ENCODE peak calls at places on chromosomes 16 and 17, in seven cellular contexts. O is AG09309, K is Peyer's patch, I is Panc1, V is GM20000, M is RWPE1, L is right lobe of liver. N is an unnamed sample.

GRCh38 chr17:38709864-38710602 is 5.0 kb downstream of the MLLT6 start:
- DNase-seq in O (no peak), K (no peak), I (no peak), V (no peak), M (no peak), L (no peak), N (no peak)

GRCh38 chr17:50947844-50948514 is 81.8 kb upstream of the TOB1 start:
- DNase-seq in O (no peak), K (peak), I (no peak), V (peak), M (no peak), L (peak), N (no peak)

GRCh38 chr17:8210761-8211458 is 535 bp upstream of the AURKB start:
- DNase-seq in O (no peak), K (no peak), I (no peak), V (no peak), M (no peak), L (no peak), N (no peak)

GRCh38 chr17:79246226-79246794 is 171.7 kb downstream of the ENGASE start:
- DNase-seq in O (no peak), K (no peak), I (no peak), V (no peak), M (no peak), L (no peak), N (no peak)

GRCh38 chr17:81350320-81350686 is 45.0 kb upstream of the BAHCC1 start:
- DNase-seq in O (no peak), K (no peak), I (no peak), V (no peak), M (no peak), L (no peak), N (no peak)

GRCh38 chr17:76707985-76708807 is 2.6 kb downstream of the MXRA7 start:
- DNase-seq in O (no peak), K (no peak), I (no peak), V (no peak), M (no peak), L (no peak), N (no peak)

GRCh38 chr16:52621651-52622050 is 74.7 kb upstream of the TOX3 start:
- DNase-seq in O (no peak), K (no peak), I (no peak), V (no peak), M (no peak), L (no peak), N (no peak)

GRCh38 chr16:69486272-69486671 is 61.9 kb downstream of the CYB5B start:
- DNase-seq in O (no peak), K (no peak), I (no peak), V (no peak), M (no peak), L (no peak), N (no peak)

GRCh38 chr16:80739523-80739922 is 64.9 kb downstream of the CDYL2 start:
- DNase-seq in O (no peak), K (no peak), I (no peak), V (no peak), M (no peak), L (no peak), N (no peak)

GRCh38 chr17:45315583-45316270 is 1.1 kb downstream of the MAP3K14 start:
- DNase-seq in O (no peak), K (no peak), I (no peak), V (no peak), M (no peak), L (no peak), N (no peak)

GRCh38 chr16:2482181-2483107 is 7.5 kb downstream of the TBC1D24 start:
- DNase-seq in O (peak), K (no peak), I (no peak), V (no peak), M (no peak), L (peak), N (no peak)

GRCh38 chr17:378068-378467 is 25.5 kb upstream of the RPH3AL start:
- DNase-seq in O (no peak), K (no peak), I (no peak), V (no peak), M (no peak), L (no peak), N (peak)

GRCh38 chr17:45719335-45720071 is 64.6 kb upstream of the CRHR1 start:
- DNase-seq in O (peak), K (no peak), I (no peak), V (no peak), M (peak), L (no peak), N (no peak)

GRCh38 chr16:58419241-58420012 is 27.2 kb downstream of the GINS3 start:
- DNase-seq in O (no peak), K (no peak), I (no peak), V (no peak), M (no peak), L (no peak), N (no peak)

GRCh38 chr17:1252203-1252608 is 18.0 kb upstream of the BHLHA9 start:
- DNase-seq in O (no peak), K (no peak), I (no peak), V (no peak), M (no peak), L (no peak), N (no peak)

GRCh38 chr17:12613566-12613965 is 52.1 kb upstream of the MYOCD start:
- DNase-seq in O (no peak), K (no peak), I (no peak), V (no peak), M (no peak), L (no peak), N (no peak)

GRCh38 chr16:82082543-82083244 is 47.6 kb downstream of the HSD17B2 start:
- DNase-seq in O (no peak), K (no peak), I (no peak), V (peak), M (peak), L (no peak), N (no peak)

GRCh38 chr17:82121660-82122629 is 23.9 kb upstream of the FASN start:
- DNase-seq in O (no peak), K (no peak), I (no peak), V (no peak), M (no peak), L (no peak), N (no peak)

GRCh38 chr16:85515830-85516397 is 97.2 kb upstream of the GSE1 start:
- DNase-seq in O (no peak), K (no peak), I (no peak), V (no peak), M (no peak), L (peak), N (no peak)

GRCh38 chr17:31404028-31404949 is 12.8 kb downstream of the RAB11FIP4 start:
- DNase-seq in O (no peak), K (no peak), I (no peak), V (no peak), M (peak), L (peak), N (no peak)

GRCh38 chr17:74922694-74923537 is at the start of gene USH1G:
- DNase-seq in O (no peak), K (no peak), I (no peak), V (peak), M (peak), L (no peak), N (no peak)

GRCh38 chr16:64397042-64397441 is 724.8 kb downstream of the CDH11 start:
- DNase-seq in O (no peak), K (no peak), I (no peak), V (no peak), M (no peak), L (no peak), N (no peak)

GRCh38 chr17:78040561-78041400 is 82.3 kb downstream of the TNRC6C start:
- DNase-seq in O (no peak), K (peak), I (no peak), V (peak), M (peak), L (peak), N (no peak)

GRCh38 chr17:50110591-50111349 is 15.6 kb downstream of the PDK2 start:
- DNase-seq in O (no peak), K (no peak), I (no peak), V (no peak), M (no peak), L (peak), N (no peak)

GRCh38 chr17:81400939-81401726 is 5.9 kb downstream of the BAHCC1 start:
- DNase-seq in O (no peak), K (no peak), I (no peak), V (no peak), M (no peak), L (no peak), N (no peak)

GRCh38 chr16:2773188-2773968 is 3.7 kb downstream of the ELOB start:
- DNase-seq in O (no peak), K (no peak), I (no peak), V (no peak), M (no peak), L (no peak), N (no peak)

GRCh38 chr17:82230627-82231311 is 1.9 kb downstream of the SLC16A3 start:
- DNase-seq in O (peak), K (peak), I (no peak), V (peak), M (no peak), L (peak), N (no peak)

GRCh38 chr17:80855968-80856862 is 135.4 kb upstream of the CHMP6 start:
- DNase-seq in O (peak), K (no peak), I (peak), V (peak), M (peak), L (no peak), N (peak)

GRCh38 chr17:5893741-5894140 is 176.4 kb upstream of the WSCD1 start:
- DNase-seq in O (no peak), K (no peak), I (no peak), V (no peak), M (no peak), L (peak), N (no peak)

GRCh38 chr16:9992441-9992840 is 189.8 kb downstream of the GRIN2A start:
- DNase-seq in O (no peak), K (no peak), I (no peak), V (no peak), M (no peak), L (no peak), N (no peak)

GRCh38 chr17:18219016-18219415 is 6.4 kb upstream of the LLGL1 start:
- DNase-seq in O (no peak), K (no peak), I (no peak), V (no peak), M (no peak), L (no peak), N (no peak)

GRCh38 chr16:2317231-2318020 is 23.1 kb downstream of the ABCA3 start:
- DNase-seq in O (no peak), K (no peak), I (no peak), V (no peak), M (no peak), L (no peak), N (no peak)

GRCh38 chr17:76869878-76870714 is 1.9 kb downstream of the MGAT5B start:
- DNase-seq in O (no peak), K (no peak), I (no peak), V (no peak), M (no peak), L (no peak), N (no peak)

GRCh38 chr17:66481259-66481658 is 178.8 kb downstream of the PRKCA start:
- DNase-seq in O (no peak), K (no peak), I (no peak), V (no peak), M (no peak), L (no peak), N (no peak)
- TF ChIP-seq CTCF in O (no peak), K (no peak), I (no peak), V (no peak), M (no peak), L (no peak), N (no peak)

GRCh38 chr17:64080174-64080618 is 49.7 kb downstream of the ERN1 start:
- DNase-seq in O (no peak), K (no peak), I (no peak), V (no peak), M (no peak), L (no peak), N (no peak)

GRCh38 chr17:64083093-64083492 is 46.9 kb downstream of the ERN1 start:
- DNase-seq in O (no peak), K (no peak), I (no peak), V (no peak), M (no peak), L (no peak), N (no peak)

GRCh38 chr17:64083571-64084085 is 46.3 kb downstream of the ERN1 start:
- DNase-seq in O (no peak), K (no peak), I (no peak), V (no peak), M (no peak), L (no peak), N (no peak)

GRCh38 chr17:64084086-64084939 is 45.6 kb downstream of the ERN1 start:
- DNase-seq in O (no peak), K (no peak), I (no peak), V (no peak), M (no peak), L (no peak), N (no peak)

GRCh38 chr17:64081802-64082799 is 47.8 kb downstream of the ERN1 start:
- DNase-seq in O (peak), K (peak), I (peak), V (no peak), M (peak), L (no peak), N (no peak)
- TF ChIP-seq CTCF in O (peak), K (peak), I (no peak), V (no peak), M (no peak), L (no peak), N (no peak)

GRCh38 chr16:72959301-72959996 is 88.5 kb downstream of the ZFHX3 start:
- DNase-seq in O (no peak), K (no peak), I (no peak), V (no peak), M (no peak), L (no peak), N (no peak)

GRCh38 chr16:72960101-72960500 is 87.8 kb downstream of the ZFHX3 start:
- DNase-seq in O (no peak), K (no peak), I (no peak), V (no peak), M (no peak), L (no peak), N (no peak)

GRCh38 chr16:72961863-72962262 is 86.1 kb downstream of the ZFHX3 start:
- DNase-seq in O (no peak), K (no peak), I (no peak), V (no peak), M (no peak), L (no peak), N (no peak)

GRCh38 chr16:72962347-72962746 is 85.6 kb downstream of the ZFHX3 start:
- DNase-seq in O (no peak), K (no peak), I (no peak), V (no peak), M (no peak), L (no peak), N (no peak)

DNA sequence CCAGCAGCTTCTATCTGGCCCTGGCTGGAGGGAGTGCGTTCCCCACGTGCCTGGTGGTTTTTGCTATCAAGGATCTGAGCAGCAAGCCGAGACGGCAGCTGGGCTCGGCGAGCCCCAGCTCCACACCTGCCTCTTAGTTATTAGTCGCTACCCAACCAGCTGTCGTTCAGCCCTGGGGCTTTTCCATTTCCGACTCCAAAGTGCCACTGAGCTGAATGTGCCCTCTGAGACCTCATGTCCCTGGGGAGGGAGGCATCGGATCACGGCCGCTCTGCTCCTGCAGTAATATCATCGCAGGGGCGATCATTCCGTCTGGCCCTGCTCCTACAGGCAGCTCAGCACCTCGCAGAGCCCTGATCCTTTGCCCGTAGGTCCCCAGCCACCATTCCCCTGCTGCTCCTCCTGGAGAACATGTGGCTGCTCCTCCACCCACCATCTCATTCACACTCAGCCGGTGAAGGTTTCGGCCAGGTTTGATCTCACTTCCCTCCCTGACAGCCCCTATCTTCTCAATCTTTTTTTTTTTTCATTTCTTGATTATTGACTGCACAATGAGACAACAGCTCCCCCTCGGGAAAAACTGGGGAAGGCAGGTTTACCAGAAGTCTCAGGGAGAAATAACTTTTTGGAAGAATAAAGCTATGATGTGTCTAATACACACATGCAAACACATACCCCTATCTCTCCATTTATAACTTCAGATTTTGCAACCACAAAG is 86.7 kb downstream of the ZFHX3 start:
- DNase-seq in O (no peak), K (no peak), I (no peak), V (no peak), M (peak), L (no peak), N (no peak)
- TF ChIP-seq CTCF in O (peak), K (peak), I (no peak), V (no peak), M (peak), L (peak), N (peak)

DNA sequence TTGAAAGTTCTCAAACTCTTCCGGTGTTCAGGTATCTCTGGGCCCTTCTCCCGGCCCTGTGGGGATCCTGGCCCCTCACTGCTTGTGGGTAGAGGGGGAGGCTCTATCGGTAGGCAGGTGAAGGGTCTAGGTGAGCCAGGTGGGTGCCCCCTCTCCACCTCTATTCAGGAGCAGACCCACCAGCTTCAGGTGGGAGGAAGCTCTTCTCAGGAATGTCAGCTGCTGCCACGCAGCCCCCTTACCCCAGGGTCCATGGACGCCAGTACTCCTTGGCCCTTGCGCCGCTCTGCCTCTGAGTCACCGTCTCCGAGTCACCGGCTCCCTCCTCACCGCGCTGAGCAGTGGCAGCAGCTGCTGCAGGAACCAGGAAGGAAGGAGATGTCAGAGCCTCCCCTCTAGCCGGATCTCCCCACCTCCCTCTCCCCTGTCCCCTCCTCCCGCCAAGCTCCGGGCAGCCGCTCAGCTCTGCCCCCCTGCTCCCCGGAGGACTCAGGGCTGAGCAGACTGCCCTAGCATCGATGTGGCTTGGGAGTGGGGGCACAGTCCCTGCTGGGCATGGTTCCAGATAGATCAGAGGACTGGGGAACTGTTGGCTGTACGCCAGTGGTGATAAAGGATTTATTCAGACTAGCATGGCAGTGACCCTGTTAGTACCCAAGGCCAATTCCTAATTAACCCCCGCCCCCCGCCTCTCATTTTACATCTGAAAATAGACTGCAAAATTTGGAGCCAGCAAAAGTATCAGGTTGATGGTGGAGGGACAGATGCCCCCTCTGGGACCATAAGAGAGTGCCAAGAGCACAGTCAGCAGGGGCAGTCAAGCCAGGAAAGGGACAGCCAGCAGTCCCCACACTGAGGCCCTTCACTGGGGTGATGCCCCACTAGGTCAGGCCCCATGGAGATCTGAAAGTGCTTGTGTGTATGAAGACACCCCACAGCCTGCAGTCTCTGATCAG is at the start of gene OSBPL7:
- DNase-seq in O (no peak), K (peak), I (no peak), V (peak), M (peak), L (no peak), N (no peak)
- TF ChIP-seq CTCF in O (peak), K (no peak), I (no peak), V (peak), M (peak), L (peak), N (peak)

N was measured in RWPE2.